ENCODE peak calls at places on chromosomes 2 and 18, in six cellular contexts. W is pancreas, S is thoracic aorta, T is RWPE1, M is right cardiac atrium, R is heart left ventricle. L is an unnamed sample.

GRCh38 chr2:194700116-194700515 is 956.9 kb upstream of the SLC39A10 start:
- DNase-seq in W (no peak), S (no peak), T (no peak), M (no peak), R (no peak), L (no peak)

GRCh38 chr2:39127973-39128372 is 7.1 kb upstream of the SOS1 start:
- DNase-seq in W (no peak), S (no peak), T (no peak), M (no peak), R (no peak), L (no peak)

GRCh38 chr2:159872353-159872752 is 74.3 kb upstream of the CD302 start:
- DNase-seq in W (no peak), S (no peak), T (no peak), M (no peak), R (no peak), L (no peak)

GRCh38 chr2:5914831-5915611 is 222.8 kb downstream of the SOX11 start:
- DNase-seq in W (no peak), S (no peak), T (no peak), M (peak; percentile 69), R (peak; percentile 80), L (no peak)

GRCh38 chr2:12861344-12861942 is 144.7 kb downstream of the TRIB2 start:
- DNase-seq in W (no peak), S (no peak), T (no peak), M (no peak), R (no peak), L (no peak)

GRCh38 chr2:58157754-58158153 is 83.4 kb downstream of the FANCL start:
- DNase-seq in W (no peak), S (no peak), T (no peak), M (no peak), R (no peak), L (no peak)

GRCh38 chr18:35045808-35046207 is 4.6 kb downstream of the MAPRE2 start:
- DNase-seq in W (no peak), S (no peak), T (no peak), M (no peak), R (no peak), L (no peak)

GRCh38 chr2:188701836-188702235 is 272.3 kb upstream of the COL3A1 start:
- DNase-seq in W (no peak), S (no peak), T (no peak), M (no peak), R (no peak), L (no peak)

GRCh38 chr2:3377279-3377611 is 373 bp downstream of the EIPR1 start:
- DNase-seq in W (no peak), S (no peak), T (peak; percentile 42), M (no peak), R (no peak), L (no peak)

GRCh38 chr2:2542966-2543555 is 212.0 kb upstream of the MYT1L start:
- DNase-seq in W (no peak), S (no peak), T (no peak), M (no peak), R (no peak), L (no peak)

GRCh38 chr2:147910990-147911473 is 66.2 kb downstream of the ACVR2A start:
- DNase-seq in W (no peak), S (no peak), T (peak; percentile 17), M (no peak), R (no peak), L (no peak)

GRCh38 chr2:15768142-15769088 is 171.9 kb upstream of the MYCN start:
- DNase-seq in W (no peak), S (no peak), T (no peak), M (no peak), R (no peak), L (no peak)

GRCh38 chr2:28469304-28469703 is 26.6 kb upstream of the PLB1 start:
- DNase-seq in W (no peak), S (no peak), T (no peak), M (no peak), R (no peak), L (no peak)

GRCh38 chr2:954687-955000 is 4.0 kb downstream of the SNTG2 start:
- DNase-seq in W (no peak), S (no peak), T (no peak), M (no peak), R (no peak), L (no peak)

GRCh38 chr2:24831736-24832421 is 38.7 kb downstream of the CENPO start:
- DNase-seq in W (peak; percentile 87), S (no peak), T (no peak), M (peak; percentile 70), R (peak; percentile 43), L (peak; percentile 10)

GRCh38 chr2:222709191-222709891 is 37.9 kb downstream of the MOGAT1 start:
- DNase-seq in W (no peak), S (peak; percentile 67), T (no peak), M (peak; percentile 68), R (peak; percentile 89), L (no peak)

GRCh38 chr18:8705941-8706544 is 687 bp downstream of the MTCL1 start:
- DNase-seq in W (peak; percentile 79), S (no peak), T (peak; percentile 15), M (peak; percentile 72), R (no peak), L (no peak)

GRCh38 chr18:72542993-72543361 is 1.2 kb downstream of the CBLN2 start:
- DNase-seq in W (peak; percentile 25), S (no peak), T (no peak), M (no peak), R (no peak), L (no peak)

GRCh38 chr2:145931836-145932352 is 1412.0 kb upstream of the ZEB2 start:
- DNase-seq in W (no peak), S (no peak), T (no peak), M (no peak), R (no peak), L (no peak)

GRCh38 chr2:230161180-230161579 is 58.6 kb downstream of the SP110 start:
- DNase-seq in W (no peak), S (no peak), T (peak; percentile 20), M (no peak), R (no peak), L (no peak)

GRCh38 chr2:175806115-175806470 is 196.0 kb downstream of the LNPK start:
- DNase-seq in W (no peak), S (no peak), T (no peak), M (no peak), R (no peak), L (no peak)

GRCh38 chr2:201319511-201319910 is 37.6 kb downstream of the FLACC1 start:
- DNase-seq in W (no peak), S (no peak), T (no peak), M (no peak), R (no peak), L (no peak)

GRCh38 chr2:238097988-238098853 is 1.9 kb upstream of the ESPNL start:
- DNase-seq in W (peak; percentile 82), S (no peak), T (peak; percentile 90), M (peak; percentile 81), R (peak; percentile 71), L (peak; percentile 10)
- H3K27ac ChIP-seq in W (no peak overlapping the region), S (no peak overlapping the region), T (peak overlapping the region; percentile 38), M (no peak overlapping the region), R (no peak overlapping the region), L (no peak overlapping the region)

DNA sequence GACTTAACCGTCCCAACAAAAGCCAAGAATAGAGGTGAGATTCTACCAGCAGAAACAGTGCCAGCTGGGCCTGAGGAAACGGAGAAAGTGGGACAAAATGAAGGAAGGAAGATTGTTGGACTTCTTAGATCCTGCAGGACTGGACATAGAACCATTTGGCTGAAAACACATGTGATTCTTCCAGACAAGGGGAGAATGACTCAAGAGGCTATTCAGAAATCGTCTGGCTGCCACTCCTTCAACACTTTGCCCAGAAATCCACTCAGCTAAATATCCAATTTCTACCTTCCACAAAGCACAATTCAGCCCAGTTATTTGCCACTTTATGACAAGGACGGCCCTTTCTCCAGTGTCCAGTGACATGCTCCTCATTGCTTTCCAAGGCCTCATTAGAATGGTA is 61.6 kb downstream of the SNORC start:
- DNase-seq in W (no peak), S (no peak), T (no peak), M (no peak), R (no peak), L (no peak)
- H3K27ac ChIP-seq in W (no peak overlapping the region), S (no peak overlapping the region), T (no peak overlapping the region), M (no peak overlapping the region), R (no peak overlapping the region), L (no peak overlapping the region)

GRCh38 chr2:112542123-112542973 is at the start of gene POLR1B:
- DNase-seq in W (peak; percentile 95), S (peak; percentile 44), T (peak; percentile 81), M (peak; percentile 92), R (peak; percentile 87), L (peak; percentile 82)

GRCh38 chr2:112541315-112542122 is 746 bp upstream of the POLR1B start:
- DNase-seq in W (peak; percentile 83), S (peak; percentile 29), T (no peak), M (peak; percentile 87), R (peak; percentile 78), L (peak; percentile 70)

GRCh38 chr2:112542974-112543760 is 902 bp downstream of the POLR1B start:
- DNase-seq in W (no peak), S (no peak), T (peak; percentile 17), M (no peak), R (no peak), L (no peak)

DNA sequence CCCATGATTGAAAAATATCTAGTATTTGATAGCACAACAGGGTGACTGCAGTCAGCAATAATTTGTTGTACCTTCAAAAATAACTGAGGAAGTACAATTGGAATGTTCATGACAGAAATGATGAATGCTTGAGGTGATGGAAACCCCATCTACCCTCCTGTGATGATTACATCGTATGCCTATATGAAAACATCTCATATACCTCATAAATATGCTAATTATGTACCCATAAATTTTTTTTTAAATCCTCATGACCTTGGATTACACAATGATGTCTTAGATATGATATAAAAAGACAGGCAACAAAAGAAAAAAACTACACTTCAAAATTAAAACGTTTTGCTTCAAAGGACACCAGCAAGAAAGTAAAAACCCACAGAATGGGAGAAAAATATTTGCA is 1.4 kb upstream of the POLR1B start:
- DNase-seq in W (no peak), S (no peak), T (no peak), M (no peak), R (no peak), L (no peak)
- H3K27ac ChIP-seq in W (no peak overlapping the region), S (peak overlapping the region; percentile 83), T (peak overlapping the region; percentile 89), M (no peak overlapping the region), R (no peak overlapping the region), L (no peak overlapping the region)

DNA sequence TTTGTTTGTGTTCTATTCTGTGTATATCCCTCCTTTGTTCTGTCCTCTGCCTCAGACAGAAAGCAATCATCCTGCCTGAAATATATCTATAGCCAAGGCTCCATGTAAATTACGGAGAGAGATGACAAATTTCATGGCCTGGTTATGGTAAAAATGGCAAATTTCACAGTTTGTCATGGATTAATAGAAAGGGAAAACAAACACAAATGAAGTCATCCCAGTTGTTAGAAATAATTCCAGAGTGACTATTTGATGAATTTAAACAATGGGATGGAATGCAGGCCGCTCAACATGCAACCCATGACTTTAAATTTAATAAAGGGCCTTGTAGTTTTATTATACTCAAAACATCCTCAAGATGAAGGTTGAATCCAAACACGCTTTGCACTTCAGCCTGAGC is 228.9 kb downstream of the ETAA1 start:
- DNase-seq in W (no peak), S (no peak), T (no peak), M (no peak), R (no peak), L (no peak)
- H3K27ac ChIP-seq in W (no peak overlapping the region), S (no peak overlapping the region), T (no peak overlapping the region), M (no peak overlapping the region), R (no peak overlapping the region), L (no peak overlapping the region)

GRCh38 chr2:237287874-237288273 is 126.1 kb downstream of the COL6A3 start:
- DNase-seq in W (no peak), S (no peak), T (no peak), M (no peak), R (no peak), L (no peak)
- H3K27ac ChIP-seq in W (no peak overlapping the region), S (no peak overlapping the region), T (no peak overlapping the region), M (no peak overlapping the region), R (no peak overlapping the region), L (no peak overlapping the region)

GRCh38 chr18:47150824-47151366 is 595 bp upstream of the HDHD2 start:
- DNase-seq in W (no peak), S (no peak), T (no peak), M (no peak), R (peak; percentile 33), L (peak; percentile 20)
- H3K27ac ChIP-seq in W (peak overlapping the region; percentile 82), S (peak overlapping the region; percentile 94), T (peak overlapping the region; percentile 90), M (peak overlapping the region; percentile 80), R (peak overlapping the region; percentile 91), L (peak overlapping the region; percentile 83)

L was measured in ovary.